ENCODE peak calls at places on chromosomes 5 and 9, in eight cellular contexts. D is left ventricle myocardium inferior, F is GM23338, I is PC-3, A is keratinocyte, T is gastrocnemius medialis, E is fibroblast of lung, V is heart right ventricle. R is an unnamed sample. For H3K4me1, the result is how much of the 10 kb centered on the place peaks cover.

GRCh38 chr5:26847041-26847736 is 191.2 kb downstream of the CDH9 start:
- DNase-seq in D (no peak), F (peak), I (no peak), A (no peak), T (no peak), E (no peak), V (no peak), R (no peak)

GRCh38 chr5:3456121-3456681 is 139.4 kb upstream of the IRX1 start:
- DNase-seq in D (no peak), F (no peak), I (no peak), A (no peak), T (no peak), E (no peak), V (no peak), R (no peak)

GRCh38 chr9:115850548-115851304 is 302.9 kb upstream of the PAPPA start:
- DNase-seq in D (no peak), F (no peak), I (peak), A (no peak), T (no peak), E (peak), V (no peak), R (no peak)

GRCh38 chr5:90402521-90403255 is 6.9 kb downstream of the CETN3 start:
- DNase-seq in D (no peak), F (no peak), I (peak), A (no peak), T (no peak), E (no peak), V (no peak), R (no peak)

GRCh38 chr5:82319192-82319591 is 41.0 kb upstream of the RPS23 start:
- DNase-seq in D (no peak), F (no peak), I (no peak), A (no peak), T (no peak), E (no peak), V (no peak), R (no peak)

GRCh38 chr5:1885777-1886633 is 3.3 kb upstream of the IRX4 start:
- DNase-seq in D (no peak), F (peak), I (no peak), A (no peak), T (no peak), E (no peak), V (no peak), R (no peak)

GRCh38 chr9:91844170-91844569 is 105.9 kb downstream of the ROR2 start:
- DNase-seq in D (peak), F (no peak), I (no peak), A (no peak), T (no peak), E (no peak), V (no peak), R (no peak)

GRCh38 chr9:120391691-120392090 is 188.3 kb downstream of the CDK5RAP2 start:
- DNase-seq in D (no peak), F (no peak), I (no peak), A (no peak), T (no peak), E (no peak), V (no peak), R (no peak)

GRCh38 chr5:1144089-1144488 is 32.2 kb upstream of the SLC12A7 start:
- DNase-seq in D (no peak), F (no peak), I (no peak), A (no peak), T (no peak), E (no peak), V (no peak), R (no peak)

GRCh38 chr9:114396558-114397218 is 8.9 kb upstream of the AKNA start:
- DNase-seq in D (no peak), F (peak), I (no peak), A (no peak), T (no peak), E (peak), V (peak), R (peak)
- H3K27ac ChIP-seq in D (peak), F (peak), I (no peak), A (no peak), T (peak), E (no peak), V (no peak), R (peak)

DNA sequence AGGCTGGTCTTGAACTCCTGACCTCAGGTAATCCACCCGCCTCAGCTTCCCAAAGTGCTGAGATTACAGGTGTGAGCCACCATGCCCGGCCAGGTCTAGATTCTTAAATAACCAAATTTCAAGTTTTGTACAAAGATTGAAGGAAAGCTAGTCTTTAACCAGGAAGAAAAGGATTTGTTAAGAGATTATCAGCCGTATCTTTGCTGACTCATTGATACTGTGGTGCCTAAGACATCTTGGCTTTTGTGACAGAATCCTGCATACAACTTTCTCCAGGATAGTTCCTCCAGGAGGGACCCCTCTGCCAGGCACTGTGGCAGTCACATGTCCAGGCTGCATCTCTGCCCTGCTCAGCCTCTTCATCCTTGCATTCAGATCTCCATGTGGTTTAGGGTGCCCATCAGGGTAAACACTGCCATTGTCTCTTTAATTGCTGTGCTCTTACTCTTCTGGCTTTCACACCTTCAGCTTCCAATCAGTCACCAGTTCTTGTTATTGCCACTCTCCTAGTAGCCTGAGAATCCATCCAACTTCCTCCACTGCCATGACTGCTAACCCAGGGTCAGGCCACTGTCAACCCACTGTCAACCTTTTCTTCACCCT is 10.0 kb downstream of the MAP3K1 start:
- DNase-seq in D (no peak), F (no peak), I (no peak), A (no peak), T (no peak), E (no peak), V (no peak), R (no peak)
- H3K4me1 ChIP-seq in D (half or more), F (under half), I (under half), A (under half), T (under half), E (under half), V (under half), R (under half)

DNA sequence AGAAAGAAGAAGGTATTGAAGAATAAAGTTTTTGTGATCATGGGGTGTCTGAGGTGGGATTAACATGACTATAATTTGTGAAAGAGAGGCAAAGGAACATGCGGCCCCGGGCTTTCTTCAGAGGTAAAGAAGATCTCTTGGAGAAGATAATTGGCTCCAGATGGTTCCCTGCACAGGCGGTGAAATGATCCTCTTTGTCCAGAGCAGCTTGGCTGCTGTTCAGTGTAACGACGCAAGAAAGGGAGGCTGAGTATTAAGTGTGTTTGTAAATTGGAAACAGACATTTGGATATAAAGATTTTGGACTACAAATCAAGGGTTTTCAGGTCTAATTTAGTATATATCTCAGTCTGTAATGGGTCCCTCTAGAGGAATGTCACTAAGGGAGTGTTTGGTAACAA is 4.3 kb downstream of the EQTN start:
- DNase-seq in D (no peak), F (no peak), I (no peak), A (no peak), T (peak), E (peak), V (no peak), R (no peak)
- TF ChIP-seq CTCF in D (no peak), F (no peak), I (no peak), A (no peak), T (no peak), E (no peak), V (no peak), R (no peak)

DNA sequence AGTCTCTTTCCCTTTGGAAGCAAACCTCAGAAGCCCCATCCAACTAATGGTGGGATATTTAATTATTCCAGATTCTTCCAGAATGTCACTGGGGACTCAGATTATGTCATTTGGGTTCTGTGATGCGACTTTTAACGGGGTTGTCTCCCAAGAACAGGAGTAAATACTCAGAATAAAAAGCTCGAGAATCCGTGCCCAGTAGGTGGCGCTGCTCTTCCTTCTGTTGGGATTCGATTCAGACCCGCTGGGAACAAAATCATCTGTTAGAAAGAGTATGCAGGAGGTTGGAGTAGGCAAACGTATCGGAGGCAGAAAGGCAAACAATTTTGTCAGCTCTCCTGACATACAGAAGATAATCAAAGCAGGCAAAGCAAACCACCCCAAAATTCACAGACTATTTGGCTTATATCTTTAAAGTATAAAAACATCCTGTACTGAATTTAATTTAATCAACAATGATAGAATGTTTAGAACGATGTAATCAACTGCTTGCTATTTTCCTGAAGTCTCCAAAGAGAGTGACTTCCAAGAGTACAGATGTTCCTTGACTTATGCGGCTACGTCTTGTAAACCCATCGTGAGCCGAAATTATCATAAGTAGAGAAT is 169.9 kb upstream of the RAI14 start:
- DNase-seq in D (peak), F (peak), I (peak), A (peak), T (peak), E (peak), V (peak), R (peak)
- H3K27ac ChIP-seq in D (no peak), F (no peak), I (peak), A (no peak), T (no peak), E (peak), V (no peak), R (peak)

GRCh38 chr5:135436856-135437795 is 10.0 kb downstream of the DCANP1 start:
- DNase-seq in D (no peak), F (no peak), I (peak), A (no peak), T (no peak), E (peak), V (no peak), R (no peak)
- H3K4me1 ChIP-seq in D (under half), F (under half), I (under half), A (under half), T (under half), E (under half), V (under half), R (under half)

DNA sequence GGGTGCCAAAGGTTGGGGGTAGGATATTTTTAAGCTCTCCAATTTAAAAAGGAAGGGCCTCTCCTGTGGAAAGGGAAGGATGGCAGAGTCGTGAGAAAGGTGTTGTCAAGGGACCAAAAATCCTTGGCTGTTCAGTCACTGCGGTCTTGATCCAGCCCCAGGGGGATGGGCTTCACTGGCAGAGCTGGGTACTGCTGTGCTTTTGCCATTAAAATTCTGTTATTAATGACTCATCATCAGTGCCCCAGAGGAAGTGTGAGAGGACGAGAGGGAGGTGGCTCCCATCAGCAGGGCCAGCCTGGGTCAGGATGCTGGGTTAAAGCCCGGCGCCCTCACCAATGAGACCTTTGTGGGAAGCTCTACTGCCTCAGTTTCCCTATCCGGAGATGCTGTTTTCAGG is 16.7 kb downstream of the PCDH12 start:
- DNase-seq in D (no peak), F (no peak), I (peak), A (no peak), T (no peak), E (peak), V (no peak), R (no peak)
- TF ChIP-seq CTCF in D (no peak), F (no peak), I (no peak), A (no peak), T (no peak), E (no peak), V (no peak), R (no peak)

GRCh38 chr5:72151169-72151568 is 43.9 kb downstream of the MAP1B start:
- DNase-seq in D (no peak), F (no peak), I (no peak), A (no peak), T (peak), E (no peak), V (no peak), R (no peak)
- H3K27ac ChIP-seq in D (peak), F (no peak), I (no peak), A (no peak), T (peak), E (peak), V (peak), R (peak)